ENCODE peak calls at places on chromosomes 6 and 20, in nine cellular contexts. L, Y, Z, I, K, D, W, U and H are unnamed samples.

GRCh38 chr6:167997642-167998041 is at the start of gene KIF25:
- DNase-seq in L (no peak), Y (no peak), Z (no peak), I (no peak), K (no peak), D (no peak), W (no peak), U (no peak), H (no peak)

GRCh38 chr6:98847767-98848538 is 13.6 kb downstream of the POU3F2 start:
- DNase-seq in L (no peak), Y (no peak), Z (no peak), I (no peak), K (no peak), D (no peak), W (no peak), U (no peak), H (no peak)

GRCh38 chr6:18025591-18025990 is 38.2 kb upstream of the KIF13A start:
- DNase-seq in L (no peak), Y (no peak), Z (no peak), I (no peak), K (no peak), D (no peak), W (no peak), U (no peak), H (no peak)

GRCh38 chr6:162416845-162417537 is 310.6 kb downstream of the PRKN start:
- DNase-seq in L (no peak), Y (no peak), Z (no peak), I (no peak), K (no peak), D (no peak), W (no peak), U (no peak), H (no peak)

GRCh38 chr20:36847710-36848040 is 28.3 kb upstream of the TLDC2 start:
- DNase-seq in L (no peak), Y (no peak), Z (no peak), I (no peak), K (no peak), D (no peak), W (no peak), U (no peak), H (no peak)

GRCh38 chr6:27250955-27251671 is 3.6 kb downstream of the PRSS16 start:
- DNase-seq in L (peak), Y (no peak), Z (peak), I (peak), K (peak), D (peak), W (no peak), U (peak), H (peak)

GRCh38 chr6:14732845-14733757 is 512.8 kb upstream of the JARID2 start:
- DNase-seq in L (no peak), Y (no peak), Z (no peak), I (no peak), K (peak), D (peak), W (no peak), U (no peak), H (peak)

GRCh38 chr20:24600012-24600411 is 130.6 kb downstream of the SYNDIG1 start:
- DNase-seq in L (no peak), Y (no peak), Z (no peak), I (no peak), K (no peak), D (no peak), W (no peak), U (no peak), H (no peak)

GRCh38 chr6:52482903-52483670 is 62.9 kb downstream of the EFHC1 start:
- DNase-seq in L (no peak), Y (no peak), Z (no peak), I (no peak), K (no peak), D (no peak), W (no peak), U (no peak), H (no peak)

GRCh38 chr20:51318058-51318960 is 224.2 kb downstream of the NFATC2 start:
- DNase-seq in L (peak), Y (peak), Z (no peak), I (peak), K (peak), D (no peak), W (peak), U (no peak), H (peak)

GRCh38 chr6:106083618-106084017 is 2.5 kb upstream of the PRDM1 start:
- DNase-seq in L (no peak), Y (no peak), Z (no peak), I (no peak), K (no peak), D (no peak), W (no peak), U (no peak), H (no peak)

GRCh38 chr6:143034689-143035334 is 25.9 kb upstream of the AIG1 start:
- DNase-seq in L (no peak), Y (no peak), Z (no peak), I (no peak), K (no peak), D (no peak), W (no peak), U (no peak), H (no peak)

GRCh38 chr6:131293472-131293911 is 158.2 kb downstream of the AKAP7 start:
- DNase-seq in L (no peak), Y (no peak), Z (no peak), I (no peak), K (no peak), D (no peak), W (no peak), U (no peak), H (no peak)

GRCh38 chr20:62361799-62362589 is 5.1 kb downstream of the LAMA5 start:
- DNase-seq in L (no peak), Y (peak), Z (no peak), I (no peak), K (no peak), D (peak), W (no peak), U (no peak), H (no peak)

GRCh38 chr6:13765570-13765969 is 48.8 kb downstream of the MCUR1 start:
- DNase-seq in L (no peak), Y (no peak), Z (no peak), I (no peak), K (no peak), D (no peak), W (no peak), U (no peak), H (no peak)

GRCh38 chr20:45861157-45862075 is 4.0 kb downstream of the ZSWIM3 start:
- DNase-seq in L (no peak), Y (no peak), Z (no peak), I (no peak), K (no peak), D (no peak), W (no peak), U (no peak), H (no peak)